ENCODE peak calls at places on chromosomes 6 and 20, in four cellular contexts. N is CD8-positive, alpha-beta T cell; C is GM23248; T is cardiac muscle cell. B is an unnamed sample.

GRCh38 chr6:167707686-167708500 is 118.8 kb upstream of the AFDN start:
- DNase-seq in N (no peak), C (no peak), T (no peak), B (no peak)

GRCh38 chr6:167558213-167558869 is 233.5 kb downstream of the TTLL2 start:
- DNase-seq in N (no peak), C (no peak), T (no peak), B (no peak)

GRCh38 chr20:23440004-23440403 is 519 bp downstream of the CSTL1 start:
- DNase-seq in N (no peak), C (no peak), T (no peak), B (no peak)

GRCh38 chr6:126773122-126773805 is 345.2 kb upstream of the RSPO3 start:
- DNase-seq in N (no peak), C (peak; percentile 60), T (peak; percentile 37), B (no peak)

GRCh38 chr6:111301914-111302313 is 181.1 kb downstream of the REV3L start:
- DNase-seq in N (no peak), C (no peak), T (no peak), B (no peak)

GRCh38 chr6:33710296-33711121 is 991 bp downstream of the UQCC2 start:
- DNase-seq in N (peak; percentile 48), C (peak; percentile 20), T (no peak), B (no peak)

GRCh38 chr6:37126554-37126906 is 43.4 kb upstream of the PIM1 start:
- DNase-seq in N (no peak), C (no peak), T (peak; percentile 76), B (no peak)

GRCh38 chr6:113050010-113050893 is 703.1 kb downstream of the RFPL4B start:
- DNase-seq in N (no peak), C (peak; percentile 61), T (no peak), B (no peak)

GRCh38 chr6:4351857-4352669 is 216.7 kb upstream of the ECI2 start:
- DNase-seq in N (no peak), C (peak; percentile 98), T (no peak), B (no peak)

GRCh38 chr20:829531-829930 is 4.0 kb upstream of the FAM110A start:
- DNase-seq in N (no peak), C (peak; percentile 57), T (no peak), B (no peak)

GRCh38 chr20:63790572-63791168 is 40.4 kb downstream of the ZBTB46 start:
- DNase-seq in N (no peak), C (no peak), T (no peak), B (no peak)

GRCh38 chr20:33983371-33983770 is 10.3 kb upstream of the RALY start:
- DNase-seq in N (no peak), C (no peak), T (no peak), B (no peak)

GRCh38 chr6:44627091-44627878 is 239.8 kb downstream of the CDC5L start:
- DNase-seq in N (no peak), C (no peak), T (no peak), B (no peak)

GRCh38 chr20:58618694-58619540 is 32.2 kb upstream of the STX16 start:
- DNase-seq in N (no peak), C (peak; percentile 76), T (no peak), B (no peak)

GRCh38 chr6:156598316-156598715 is 178.9 kb upstream of the ARID1B start:
- DNase-seq in N (no peak), C (no peak), T (no peak), B (no peak)

GRCh38 chr6:46338098-46338497 is 153.2 kb downstream of the RCAN2 start:
- DNase-seq in N (no peak), C (no peak), T (no peak), B (no peak)

GRCh38 chr20:57818418-57818817 is 108.6 kb upstream of the PMEPA1 start:
- DNase-seq in N (no peak), C (peak; percentile 49), T (no peak), B (no peak)

GRCh38 chr6:109139109-109139508 is 43.8 kb downstream of the CEP57L1 start:
- DNase-seq in N (no peak), C (peak; percentile 67), T (no peak), B (no peak)

GRCh38 chr6:2215342-2215741 is 30.1 kb downstream of the GMDS start:
- DNase-seq in N (no peak), C (no peak), T (no peak), B (no peak)

GRCh38 chr20:56400001-56400640 is 7.7 kb downstream of the CSTF1 start:
- DNase-seq in N (peak; percentile 64), C (peak; percentile 84), T (peak; percentile 74), B (no peak)

GRCh38 chr20:7911586-7912330 is 28.5 kb downstream of the HAO1 start:
- DNase-seq in N (no peak), C (no peak), T (no peak), B (no peak)

GRCh38 chr6:41682497-41682961 is 44.3 kb downstream of the MDFI start:
- DNase-seq in N (no peak), C (no peak), T (no peak), B (no peak)

GRCh38 chr20:24488064-24488799 is 18.8 kb downstream of the SYNDIG1 start:
- DNase-seq in N (no peak), C (no peak), T (no peak), B (no peak)

GRCh38 chr6:116426551-116426950 is 34.6 kb upstream of the CALHM6 start:
- DNase-seq in N (no peak), C (no peak), T (no peak), B (no peak)

GRCh38 chr6:11675610-11676009 is 103.0 kb downstream of the ADTRP start:
- DNase-seq in N (no peak), C (peak; percentile 35), T (no peak), B (no peak)

GRCh38 chr20:2002365-2002764 is 8.5 kb upstream of the PDYN start:
- DNase-seq in N (no peak), C (no peak), T (no peak), B (no peak)

GRCh38 chr6:68760941-68761676 is 126.0 kb downstream of the ADGRB3 start:
- DNase-seq in N (no peak), C (no peak), T (peak; percentile 14), B (no peak)

GRCh38 chr6:44811456-44811855 is 423.9 kb downstream of the CDC5L start:
- DNase-seq in N (no peak), C (no peak), T (no peak), B (no peak)

GRCh38 chr20:58268421-58268821 is 40.0 kb upstream of the ANKRD60 start:
- DNase-seq in N (no peak), C (no peak), T (no peak), B (no peak)

GRCh38 chr6:16168858-16169257 is 40.0 kb downstream of the MYLIP start:
- DNase-seq in N (peak; percentile 25), C (peak; percentile 45), T (peak; percentile 53), B (no peak)

GRCh38 chr6:127276336-127276735 is 9.7 kb downstream of the RNF146 start:
- DNase-seq in N (no peak), C (no peak), T (no peak), B (no peak)

GRCh38 chr20:4470375-4470774 is 251.3 kb upstream of the PRND start:
- DNase-seq in N (no peak), C (peak; percentile 79), T (no peak), B (no peak)

GRCh38 chr6:160462551-160463109 is 114.5 kb downstream of the SLC22A3 start:
- DNase-seq in N (peak; percentile 67), C (peak; percentile 81), T (no peak), B (peak; percentile 45)

GRCh38 chr20:20712474-20713243 is at the start of gene RALGAPA2:
- DNase-seq in N (peak; percentile 95), C (peak; percentile 99), T (peak; percentile 97), B (peak; percentile 91)

GRCh38 chr6:41288025-41288777 is 1.7 kb upstream of the TREM1 start:
- DNase-seq in N (no peak), C (peak; percentile 54), T (peak; percentile 56), B (no peak)

DNA sequence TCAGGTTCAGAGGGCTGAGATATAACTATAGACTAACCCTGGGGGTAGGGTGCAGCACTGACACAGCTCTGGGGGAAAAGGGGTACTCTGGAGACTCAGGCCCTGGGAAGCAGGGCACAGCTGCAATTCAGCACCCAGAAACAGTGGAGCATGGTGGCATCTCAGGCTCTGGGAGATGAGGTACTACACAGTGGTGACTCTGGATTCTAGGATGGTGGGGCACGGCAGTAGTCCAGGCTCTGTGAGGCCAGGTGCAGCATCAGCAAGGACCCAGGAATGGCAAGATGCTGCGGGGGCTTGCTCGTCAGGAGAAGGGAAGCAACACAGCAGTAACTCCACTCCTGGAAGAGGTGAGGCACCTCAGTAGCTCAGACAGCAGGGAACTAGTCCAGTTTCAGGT is 271.5 kb upstream of the MOCS1 start:
- DNase-seq in N (no peak), C (no peak), T (no peak), B (no peak)
- H3K9me3 ChIP-seq in N (no peaks in the 10 kb centered on the region), C (peaks cover 2% of the 10 kb centered on the region), T (no peaks in the 10 kb centered on the region), B (no peaks in the 10 kb centered on the region)

GRCh38 chr6:169088761-169089160 is 164.9 kb downstream of the THBS2 start:
- DNase-seq in N (no peak), C (no peak), T (no peak), B (no peak)
- H3K9me3 ChIP-seq in N (no peaks in the 10 kb centered on the region), C (no peaks in the 10 kb centered on the region), T (no peaks in the 10 kb centered on the region), B (no peaks in the 10 kb centered on the region)

DNA sequence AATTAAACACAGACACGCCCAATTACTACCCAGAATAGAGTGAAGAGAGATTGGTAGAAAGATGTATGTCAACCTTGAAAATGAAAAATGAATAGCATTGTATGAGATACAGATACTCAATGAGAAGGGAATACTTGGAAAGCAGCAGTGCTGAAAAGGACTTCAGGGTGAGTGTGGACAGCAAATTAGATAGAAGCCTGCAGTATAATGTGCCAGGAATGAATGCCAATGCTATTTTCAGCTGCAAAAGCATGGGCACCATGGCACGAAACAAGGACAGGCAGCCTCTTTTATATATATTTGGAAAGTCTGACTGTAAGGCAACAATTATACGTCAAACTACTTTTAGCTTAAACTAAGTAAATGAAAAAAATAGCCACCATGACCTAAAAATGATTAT is 118.2 kb downstream of the PTCHD4 start:
- DNase-seq in N (no peak), C (no peak), T (peak; percentile 6), B (no peak)
- H3K9me3 ChIP-seq in N (no peaks in the 10 kb centered on the region), C (no peaks in the 10 kb centered on the region), T (no peaks in the 10 kb centered on the region), B (no peaks in the 10 kb centered on the region)

GRCh38 chr20:59663513-59663890 is 59.2 kb downstream of the PHACTR3 start:
- DNase-seq in N (no peak), C (no peak), T (no peak), B (no peak)
- H3K9me3 ChIP-seq in N (peaks cover 1% of the 10 kb centered on the region), C (no peaks in the 10 kb centered on the region), T (no peaks in the 10 kb centered on the region), B (no peaks in the 10 kb centered on the region)

GRCh38 chr6:7542065-7542877 is 800 bp downstream of the DSP start:
- DNase-seq in N (no peak), C (peak; percentile 61), T (peak; percentile 65), B (no peak)
- H3K9me3 ChIP-seq in N (no peaks in the 10 kb centered on the region), C (no peaks in the 10 kb centered on the region), T (no peaks in the 10 kb centered on the region), B (no peaks in the 10 kb centered on the region)